ENCODE peak calls at places on chromosomes 5 and 9, in five cellular contexts. N is HEK293T, A is HepG2, V is K562, J is A549. M is an unnamed sample.

GRCh38 chr9:101027246-101027645 is 1.3 kb upstream of the PLPPR1 start:
- DNase-seq in V (no peak), N (no peak), J (no peak), A (no peak), M (no peak)

GRCh38 chr5:127647361-127647958 is 1.4 kb upstream of the CTXN3 start:
- DNase-seq in N (no peak), V (no peak), J (no peak), A (no peak), M (no peak)

GRCh38 chr5:3349704-3350565 is 245.7 kb upstream of the IRX1 start:
- DNase-seq in A (no peak), N (no peak), J (no peak), V (no peak), M (no peak)

GRCh38 chr5:133321833-133322420 is 270.1 kb downstream of the HSPA4 start:
- DNase-seq in N (no peak), J (no peak), A (no peak), V (no peak), M (peak; percentile 79)

GRCh38 chr9:127967151-127967809 is 13.5 kb downstream of the EEIG1 start:
- DNase-seq in V (no peak), N (no peak), A (no peak), J (no peak), M (no peak)

GRCh38 chr9:74499111-74499601 is 2.0 kb downstream of the RORB start:
- DNase-seq in A (no peak), N (no peak), V (no peak), J (no peak), M (no peak)

GRCh38 chr5:176466245-176466871 is 18.2 kb downstream of the FAF2 start:
- DNase-seq in N (no peak), V (no peak), A (peak; percentile 56), J (peak; percentile 61), M (no peak)

GRCh38 chr5:141182248-141182647 is at the start of gene PCDHB16:
- DNase-seq in J (peak; percentile 24), N (peak; percentile 14), V (no peak), A (peak; percentile 53), M (no peak)

GRCh38 chr9:30348904-30349303 is 2035.5 kb upstream of the ACO1 start:
- DNase-seq in N (no peak), A (no peak), J (no peak), V (no peak), M (no peak)

GRCh38 chr5:10733426-10733825 is 27.6 kb downstream of the DAP start:
- DNase-seq in A (no peak), V (no peak), J (no peak), N (no peak), M (no peak)

GRCh38 chr5:132026516-132027008 is 15.1 kb upstream of the ACSL6 start:
- DNase-seq in A (no peak), N (no peak), V (no peak), J (no peak), M (no peak)

GRCh38 chr9:926976-927375 is 49.5 kb upstream of the DMRT3 start:
- DNase-seq in N (no peak), A (no peak), J (no peak), V (no peak), M (no peak)

GRCh38 chr5:132459031-132459982 is 31.3 kb downstream of the IRF1 start:
- DNase-seq in A (no peak), J (no peak), V (peak; percentile 42), N (no peak), M (no peak)

GRCh38 chr9:112041536-112042243 is 133.4 kb downstream of the SUSD1 start:
- DNase-seq in A (peak; percentile 21), V (no peak), J (peak; percentile 91), N (no peak), M (no peak)

GRCh38 chr9:4225291-4226119 is 74.4 kb downstream of the GLIS3 start:
- DNase-seq in V (no peak), J (peak; percentile 34), A (no peak), N (no peak), M (no peak)

GRCh38 chr5:113693205-113693553 is 179.7 kb downstream of the YTHDC2 start:
- DNase-seq in J (no peak), A (no peak), V (no peak), N (no peak), M (no peak)

GRCh38 chr5:17000296-17000939 is 64.3 kb upstream of the MYO10 start:
- DNase-seq in A (no peak), V (no peak), J (peak; percentile 64), N (no peak), M (no peak)

GRCh38 chr5:91183743-91184142 is 199.4 kb downstream of the ARRDC3 start:
- DNase-seq in A (no peak), J (no peak), N (no peak), V (no peak), M (no peak)

GRCh38 chr9:107190936-107191290 is 92.2 kb upstream of the RAD23B start:
- DNase-seq in A (no peak), V (no peak), N (no peak), J (no peak), M (no peak)

GRCh38 chr9:107188376-107188775 is 94.7 kb upstream of the RAD23B start:
- DNase-seq in J (no peak), V (no peak), N (no peak), A (no peak), M (no peak)

GRCh38 chr9:107193251-107193650 is 89.8 kb upstream of the RAD23B start:
- DNase-seq in N (no peak), V (no peak), A (no peak), J (no peak), M (no peak)

DNA sequence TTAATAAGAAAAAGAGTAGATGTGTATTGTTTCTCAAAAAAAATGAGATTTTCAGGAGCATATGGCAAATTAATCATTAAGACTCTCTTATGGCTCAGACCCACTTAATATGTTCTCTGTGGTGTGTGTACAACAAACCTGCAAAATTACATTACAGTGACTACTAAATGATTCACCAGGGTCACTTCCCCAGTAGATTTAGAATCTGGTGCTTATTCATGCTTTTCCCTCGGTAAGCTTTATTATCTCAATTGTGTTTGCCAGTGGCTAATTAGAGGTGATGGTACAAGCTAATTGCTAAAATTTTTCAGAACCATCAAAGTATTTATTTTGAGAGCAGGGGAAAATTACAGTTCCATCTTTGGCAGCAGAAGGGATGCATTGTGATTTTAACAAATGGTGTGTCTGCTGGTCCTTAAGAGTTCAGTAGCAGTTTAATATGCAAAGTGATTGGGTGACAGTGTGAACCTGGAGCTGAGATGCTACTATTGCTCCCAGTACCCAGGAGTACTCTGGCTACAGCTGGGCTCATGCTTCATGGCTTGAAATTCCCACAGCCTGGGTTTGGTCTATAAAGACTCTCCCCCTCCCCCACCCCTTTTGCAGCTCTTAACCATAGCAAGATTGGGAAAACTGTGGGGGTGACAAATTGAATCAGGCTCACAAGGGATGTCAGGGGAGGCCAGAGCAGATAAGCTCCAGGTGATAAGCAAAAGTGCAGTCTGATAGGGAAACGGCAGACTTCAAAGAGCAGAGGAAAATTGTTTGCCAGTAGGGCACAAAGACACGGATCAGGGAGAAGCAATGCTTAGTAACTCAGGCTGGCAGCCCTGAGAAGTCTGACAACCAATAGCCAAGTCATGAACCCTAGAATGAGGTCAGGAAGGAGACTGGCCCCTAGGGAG is 92.8 kb upstream of the RAD23B start:
- DNase-seq in J (no peak), N (no peak), A (peak; percentile 29), V (no peak), M (no peak)
- TF ChIP-seq BHLHE40 in J (no peak), N (no peak), A (no peak), V (no peak), M (no peak)

GRCh38 chr5:174724484-174725260 is at the start of gene MSX2:
- DNase-seq in A (no peak), V (peak; percentile 67), N (peak; percentile 95), J (peak; percentile 88), M (no peak)

GRCh38 chr5:174723979-174724483 is 351 bp upstream of the MSX2 start:
- DNase-seq in V (no peak), N (no peak), J (peak; percentile 23), A (no peak), M (no peak)

GRCh38 chr5:174725991-174726601 is 1.7 kb downstream of the MSX2 start:
- DNase-seq in N (no peak), V (no peak), J (no peak), A (no peak), M (no peak)

GRCh38 chr5:174726916-174727793 is 2.8 kb downstream of the MSX2 start:
- DNase-seq in A (no peak), J (no peak), N (no peak), V (no peak), M (no peak)

GRCh38 chr5:174725261-174725990 is 1.0 kb downstream of the MSX2 start:
- DNase-seq in J (no peak), N (no peak), A (no peak), V (no peak), M (no peak)
- TF ChIP-seq BHLHE40 in J (no peak), N (no peak), A (no peak), V (no peak), M (no peak)

GRCh38 chr5:139384591-139385051 is 1.5 kb upstream of the SLC23A1 start:
- DNase-seq in A (no peak), N (no peak), J (no peak), V (no peak), M (no peak)
- TF ChIP-seq BHLHE40 in A (no peak), N (no peak), J (no peak), V (no peak), M (no peak)

DNA sequence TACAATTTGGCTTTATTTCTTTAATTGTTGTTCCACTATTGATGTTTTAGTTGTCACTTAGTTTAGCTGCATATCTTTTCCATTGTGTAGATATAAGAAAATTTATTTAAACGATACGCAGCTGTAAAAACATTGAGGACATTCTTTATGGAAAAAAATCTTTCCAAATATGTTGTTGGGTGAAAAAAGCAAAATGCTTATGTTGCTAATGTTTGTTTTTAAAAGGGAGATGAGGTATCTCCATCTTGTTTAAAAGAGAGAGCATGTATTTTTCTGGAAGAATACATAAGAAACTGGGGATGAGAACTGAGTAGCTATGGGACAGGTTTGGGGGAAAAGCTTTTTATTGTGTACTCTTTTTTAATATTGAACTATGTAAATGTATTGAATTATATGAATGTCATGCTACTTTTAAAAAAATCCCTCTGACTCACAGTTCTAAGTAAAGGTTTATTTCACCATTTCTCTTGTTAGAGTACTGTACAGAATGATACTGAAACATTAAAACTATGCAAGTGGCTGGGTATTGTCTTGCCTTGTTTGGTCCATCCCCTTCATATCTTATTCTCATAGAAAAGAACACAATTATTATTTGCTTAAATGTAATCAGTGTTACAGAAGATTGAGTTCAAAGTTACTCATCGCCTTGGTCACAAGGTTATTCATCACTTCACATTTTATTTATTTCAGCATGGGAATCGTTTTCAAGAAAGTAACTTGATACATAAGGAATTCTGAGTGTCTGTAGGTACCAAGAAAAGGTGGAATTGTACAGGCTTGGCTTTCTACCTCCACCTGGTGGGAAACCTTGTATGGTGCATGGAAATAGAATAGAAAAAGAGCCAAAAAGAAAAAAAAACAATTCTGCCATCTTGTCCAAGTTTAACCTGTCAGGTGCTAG is 85.8 kb downstream of the RIC1 start:
- DNase-seq in V (peak; percentile 7), A (peak; percentile 25), J (peak; percentile 46), N (peak; percentile 8), M (no peak)
- TF ChIP-seq BHLHE40 in V (no peak), A (no peak), J (no peak), N (no peak), M (no peak)

GRCh38 chr5:9112520-9113291 is 433.2 kb downstream of the SEMA5A start:
- DNase-seq in J (no peak), V (no peak), N (no peak), A (no peak), M (no peak)
- TF ChIP-seq BHLHE40 in J (no peak), V (no peak), N (no peak), A (no peak), M (no peak)

DNA sequence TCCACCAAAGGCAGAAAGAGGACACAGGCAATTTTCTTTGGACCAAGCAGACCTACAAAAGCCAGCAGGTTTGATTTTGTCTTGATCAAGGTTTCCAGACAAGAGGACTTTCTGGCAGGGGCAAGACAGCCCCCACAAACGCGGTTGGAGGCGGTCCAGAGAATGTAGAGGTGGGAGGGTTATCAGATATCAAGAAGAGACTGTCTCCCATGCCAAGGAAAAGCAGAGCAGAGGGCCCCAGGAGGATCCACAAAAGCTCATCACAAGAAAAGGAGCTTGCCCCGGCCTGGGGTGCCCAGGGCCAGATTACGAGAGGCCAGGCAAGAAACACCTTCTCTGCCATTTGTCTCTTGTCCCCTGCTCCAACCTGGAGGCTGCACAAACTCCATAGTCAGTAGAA is 538.9 kb downstream of the BNC2 start:
- DNase-seq in V (no peak), N (no peak), J (no peak), A (no peak), M (no peak)
- TF ChIP-seq BHLHE40 in V (no peak), N (no peak), J (no peak), A (no peak), M (no peak)